ENCODE peak calls at places on chromosomes 2 and 18, in five cellular contexts. K, V, L, T and A are unnamed samples.

GRCh38 chr2:95362486-95362885 is 40.0 kb upstream of the FAHD2A start:
- DNase-seq in L (no peak), V (no peak), K (no peak), T (no peak), A (no peak)

GRCh38 chr18:55856191-55856590 is 268.2 kb upstream of the TCF4 start:
- DNase-seq in T (no peak), V (peak), K (no peak), L (peak), A (no peak)

GRCh38 chr2:141923657-141924056 is 207.2 kb downstream of the LRP1B start:
- DNase-seq in L (peak), V (no peak), T (no peak), K (no peak), A (no peak)

GRCh38 chr2:138446043-138446442 is 55.5 kb upstream of the SPOPL start:
- DNase-seq in T (no peak), L (no peak), V (no peak), K (no peak), A (no peak)

GRCh38 chr18:71028285-71028762 is 739.5 kb downstream of the SOCS6 start:
- DNase-seq in V (peak), K (no peak), T (no peak), L (no peak), A (no peak)

GRCh38 chr2:220999351-220999750 is 572.8 kb downstream of the EPHA4 start:
- DNase-seq in V (no peak), K (no peak), L (no peak), T (no peak), A (no peak)

GRCh38 chr2:218230882-218231281 is 13.9 kb downstream of the ARPC2 start:
- DNase-seq in K (no peak), V (peak), T (no peak), L (peak), A (peak)

GRCh38 chr2:101147971-101148370 is 3.2 kb downstream of the TBC1D8 start:
- DNase-seq in K (no peak), V (no peak), L (no peak), T (no peak), A (no peak)

GRCh38 chr2:170806548-170806947 is 10.1 kb upstream of the GAD1 start:
- DNase-seq in V (no peak), T (no peak), L (no peak), K (no peak), A (no peak)

GRCh38 chr2:128641421-128642095 is 322.9 kb upstream of the HS6ST1 start:
- DNase-seq in T (no peak), K (no peak), L (no peak), V (no peak), A (peak)

GRCh38 chr2:47485751-47486300 is 82.9 kb downstream of the MSH2 start:
- DNase-seq in T (no peak), V (peak), K (no peak), L (no peak), A (no peak)

GRCh38 chr2:70557171-70557838 is 3.7 kb upstream of the TGFA start:
- DNase-seq in K (no peak), L (no peak), T (no peak), V (no peak), A (no peak)

GRCh38 chr2:240512666-240513535 is 44.9 kb downstream of the ANKMY1 start:
- DNase-seq in V (no peak), L (no peak), K (no peak), T (no peak), A (no peak)

GRCh38 chr2:2333076-2333475 is 2.0 kb upstream of the MYT1L start:
- DNase-seq in L (no peak), T (no peak), V (no peak), K (no peak), A (no peak)

GRCh38 chr2:62826141-62826540 is 120.6 kb downstream of the EHBP1 start:
- DNase-seq in V (peak), K (no peak), T (no peak), L (peak), A (no peak)

GRCh38 chr2:148965596-148966431 is 72.7 kb upstream of the LYPD6B start:
- DNase-seq in L (no peak), T (peak), K (no peak), V (no peak), A (no peak)

DNA sequence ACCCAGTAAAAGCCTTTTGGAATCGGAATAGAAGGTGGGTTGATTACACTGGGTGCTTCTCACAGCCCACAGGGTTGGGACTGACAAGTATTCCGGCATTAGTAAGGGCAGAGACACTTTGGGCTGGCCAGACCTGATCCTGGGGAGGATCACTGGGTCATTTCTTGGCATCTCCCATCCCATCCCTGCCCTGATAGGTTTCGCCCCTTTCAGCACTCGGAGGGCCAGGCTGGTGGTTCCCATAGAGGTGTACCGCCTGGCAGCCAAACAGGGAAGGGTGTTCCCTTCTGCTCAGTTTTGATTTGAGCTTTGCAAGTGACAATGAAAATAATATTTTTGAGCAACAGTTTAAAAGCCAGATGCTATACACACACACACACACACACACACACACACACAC is 37.3 kb downstream of the CYP1B1 start:
- DNase-seq in V (no peak), K (no peak), T (no peak), L (no peak), A (no peak)
- TF ChIP-seq CTCF in V (no peak), K (no peak), T (no peak), L (no peak), A (no peak)

GRCh38 chr2:204871246-204871953 is 326.1 kb downstream of the PARD3B start:
- DNase-seq in L (peak), K (no peak), T (no peak), V (peak), A (no peak)
- TF ChIP-seq CTCF in L (peak), K (no peak), T (no peak), V (peak), A (no peak)

DNA sequence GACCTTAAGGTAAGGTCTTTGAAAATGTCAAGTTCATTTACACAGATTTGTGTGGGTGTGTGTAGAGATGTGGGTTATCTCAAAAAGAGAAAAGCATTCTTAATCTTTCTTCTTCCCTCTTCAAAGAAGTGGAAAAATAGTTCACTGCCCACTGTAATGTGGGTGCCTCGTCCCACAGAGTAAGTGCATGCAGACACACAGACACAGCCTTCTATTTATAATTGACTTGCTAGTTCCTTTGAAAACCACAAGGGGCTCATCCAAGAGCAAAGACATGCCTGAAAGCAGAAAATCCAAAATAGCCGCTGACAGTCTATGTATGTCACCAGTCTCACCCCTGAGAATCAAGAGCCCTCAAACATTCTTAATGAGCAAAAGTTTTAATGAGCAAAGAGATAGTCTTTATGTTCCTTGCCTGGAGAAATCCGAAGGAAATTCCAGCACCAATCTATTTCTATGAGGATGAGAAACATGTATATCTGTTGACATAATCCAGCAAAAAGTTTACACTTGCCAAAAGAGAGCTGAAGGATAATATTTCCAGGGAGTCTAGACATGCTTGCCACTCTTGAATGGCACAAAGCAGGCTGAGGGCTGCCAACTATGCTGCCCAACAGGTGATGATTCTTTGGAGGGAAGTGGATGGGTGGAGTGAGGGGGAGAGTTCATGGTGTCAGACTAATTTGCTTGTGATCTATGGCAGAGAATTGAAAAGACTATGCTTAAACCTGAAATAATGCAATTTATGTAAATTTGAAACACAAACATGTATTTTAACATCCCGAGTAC is 93.9 kb downstream of the ACVR1 start:
- DNase-seq in L (peak), V (peak), K (no peak), T (no peak), A (no peak)
- TF ChIP-seq CTCF in L (peak), V (peak), K (peak), T (no peak), A (no peak)

DNA sequence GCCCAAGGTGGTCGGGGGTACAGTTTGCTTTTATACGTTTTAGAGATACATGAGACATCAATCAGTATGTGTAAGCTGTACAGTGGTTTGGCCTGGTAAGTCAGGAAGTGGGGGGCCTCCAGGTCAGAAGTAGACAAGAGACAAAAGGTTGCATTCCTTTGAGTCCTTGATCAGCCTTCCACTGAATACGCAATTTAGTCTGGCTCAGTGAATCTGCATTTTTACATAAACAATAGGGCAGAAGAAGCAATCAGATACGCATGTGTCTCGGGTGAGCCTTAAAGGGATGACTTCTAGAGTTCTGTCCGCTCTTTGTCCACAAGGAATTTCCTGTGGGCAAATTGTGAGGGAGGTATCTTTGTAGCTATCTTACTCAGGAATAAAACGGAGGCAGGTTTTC is 87.2 kb downstream of the SOWAHC start:
- DNase-seq in K (no peak), V (no peak), T (no peak), L (no peak), A (no peak)
- TF ChIP-seq CTCF in K (no peak), V (no peak), T (no peak), L (no peak), A (no peak)

GRCh38 chr2:109452318-109453305 is 161.2 kb downstream of the SEPTIN10 start:
- DNase-seq in T (no peak), V (no peak), L (no peak), K (no peak), A (no peak)

GRCh38 chr2:109453596-109453995 is 160.2 kb downstream of the SEPTIN10 start:
- DNase-seq in K (no peak), L (no peak), T (no peak), V (no peak), A (no peak)

GRCh38 chr2:109451671-109452070 is 162.1 kb downstream of the SEPTIN10 start:
- DNase-seq in K (no peak), L (no peak), T (no peak), V (no peak), A (no peak)

GRCh38 chr2:109448946-109449788 is 164.6 kb downstream of the SEPTIN10 start:
- DNase-seq in V (no peak), L (no peak), K (no peak), T (no peak), A (no peak)

GRCh38 chr2:109450574-109451265 is 163.0 kb downstream of the SEPTIN10 start:
- DNase-seq in V (no peak), L (no peak), K (no peak), T (no peak), A (no peak)
- TF ChIP-seq CTCF in V (no peak), L (no peak), K (no peak), T (no peak), A (no peak)

GRCh38 chr18:61892683-61893303 is at the start of gene RNF152:
- DNase-seq in T (no peak), L (no peak), K (no peak), V (peak), A (no peak)
- TF ChIP-seq CTCF in T (no peak), L (no peak), K (no peak), V (peak), A (no peak)

DNA sequence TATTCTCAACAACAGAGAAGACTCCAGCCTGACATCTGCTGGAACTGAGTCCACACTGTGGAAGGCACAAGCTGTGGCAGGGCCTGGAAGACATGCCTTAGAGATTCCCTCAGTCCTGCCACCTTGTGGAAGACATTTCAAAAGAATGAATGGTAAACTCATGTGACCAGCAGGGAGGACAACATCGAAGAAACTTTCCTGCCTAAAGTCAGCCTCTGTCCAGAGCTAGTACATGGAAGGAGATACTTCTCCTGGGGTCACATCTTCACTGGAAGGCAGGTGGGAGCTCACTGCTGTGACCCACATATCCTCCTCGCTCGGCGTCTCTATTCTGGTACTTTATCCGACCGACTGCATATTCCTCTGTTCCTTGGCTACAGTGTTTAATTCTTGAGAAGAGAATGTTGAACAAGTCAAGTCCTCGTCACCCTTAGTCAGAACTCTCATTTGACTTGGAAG is 59.5 kb downstream of the PUM2 start:
- DNase-seq in V (peak), L (peak), T (peak), K (no peak), A (no peak)
- TF ChIP-seq CTCF in V (peak), L (peak), T (peak), K (peak), A (no peak)

GRCh38 chr18:8477615-8478014 is 131.6 kb upstream of the RAB12 start:
- DNase-seq in T (no peak), V (no peak), K (no peak), L (no peak), A (no peak)

GRCh38 chr18:8478166-8478967 is 130.9 kb upstream of the RAB12 start:
- DNase-seq in K (peak), L (peak), V (peak), T (peak), A (no peak)

GRCh38 chr18:8480506-8481328 is 128.5 kb upstream of the RAB12 start:
- DNase-seq in L (peak), K (no peak), T (no peak), V (peak), A (no peak)

GRCh38 chr18:8479826-8480225 is 129.4 kb upstream of the RAB12 start:
- DNase-seq in K (no peak), L (no peak), V (no peak), T (no peak), A (no peak)

GRCh38 chr18:8478968-8479370 is 130.3 kb upstream of the RAB12 start:
- DNase-seq in K (no peak), L (no peak), V (no peak), T (no peak), A (no peak)
- TF ChIP-seq CTCF in K (peak), L (peak), V (no peak), T (no peak), A (no peak)